ENCODE peak calls at places on chromosomes 5 and 9, in nine cellular contexts. N is Kasumi-1, F is AG09309, S is HEK293T, L is GM23248, J is T-helper 1 cell, P is nucleus accumbens, U is endothelial cell of umbilical vein, K is SW480. Z is an unnamed sample.

GRCh38 chr5:52119768-52120167 is 667.9 kb upstream of the ITGA1 start:
- DNase-seq in F (no peak), L (no peak), K (no peak), J (no peak), S (no peak), P (no peak), U (no peak), N (peak), Z (no peak)

GRCh38 chr5:1692381-1692780 is 107.3 kb downstream of the MRPL36 start:
- DNase-seq in J (no peak), U (no peak), P (no peak), N (no peak), L (no peak), F (no peak), S (no peak), K (no peak), Z (no peak)

GRCh38 chr9:114386886-114387677 is 700 bp downstream of the AKNA start:
- DNase-seq in N (no peak), S (no peak), U (no peak), K (no peak), F (no peak), P (no peak), J (no peak), L (peak), Z (peak)

GRCh38 chr5:672329-673139 is 20.6 kb downstream of the TPPP start:
- DNase-seq in K (peak), F (peak), P (no peak), N (peak), U (peak), J (peak), L (peak), S (peak), Z (peak)

GRCh38 chr5:73909474-73909873 is 283.5 kb downstream of the ARHGEF28 start:
- DNase-seq in K (no peak), L (no peak), U (no peak), J (no peak), F (no peak), P (no peak), S (no peak), N (no peak), Z (no peak)

GRCh38 chr9:16175461-16175860 is 622.6 kb downstream of the CCDC171 start:
- DNase-seq in K (no peak), J (no peak), P (no peak), N (no peak), F (no peak), U (no peak), L (no peak), S (no peak), Z (no peak)

GRCh38 chr9:36637491-36638270 is 65.0 kb downstream of the MELK start:
- DNase-seq in J (no peak), S (no peak), P (no peak), N (peak), F (no peak), U (peak), L (no peak), K (no peak), Z (peak)

GRCh38 chr9:131747352-131747751 is 7.5 kb upstream of the RAPGEF1 start:
- DNase-seq in L (peak), F (peak), U (peak), N (peak), P (no peak), J (no peak), K (peak), S (no peak), Z (peak)

GRCh38 chr5:10513501-10514442 is 50.1 kb upstream of the ANKRD33B start:
- DNase-seq in U (peak), F (peak), L (peak), N (peak), K (peak), J (no peak), P (no peak), S (no peak), Z (no peak)

GRCh38 chr5:3958389-3958788 is 362.8 kb downstream of the IRX1 start:
- DNase-seq in J (no peak), F (no peak), K (no peak), S (no peak), L (no peak), N (no peak), U (no peak), P (no peak), Z (no peak)

GRCh38 chr5:6730407-6730806 is 17.2 kb downstream of the TENT4A start:
- DNase-seq in U (no peak), F (no peak), J (no peak), S (no peak), N (no peak), K (no peak), P (no peak), L (no peak), Z (no peak)

GRCh38 chr5:89470658-89471057 is 587.7 kb upstream of the MEF2C start:
- DNase-seq in L (no peak), F (no peak), S (no peak), P (no peak), U (no peak), J (no peak), K (no peak), N (no peak), Z (no peak)

GRCh38 chr5:55027589-55027988 is 3.5 kb downstream of the GZMK start:
- DNase-seq in P (no peak), U (no peak), F (no peak), L (no peak), S (no peak), J (no peak), N (peak), K (no peak), Z (no peak)

GRCh38 chr5:178460598-178461425 is 129.4 kb downstream of the COL23A1 start:
- DNase-seq in J (no peak), L (peak), P (peak), S (peak), N (peak), U (peak), K (peak), F (no peak), Z (peak)

GRCh38 chr9:126652140-126652558 is 38.4 kb downstream of the LMX1B start:
- DNase-seq in J (no peak), P (no peak), N (no peak), K (no peak), F (no peak), S (no peak), L (no peak), U (no peak), Z (no peak)

GRCh38 chr5:138491669-138492551 is 26.6 kb downstream of the EGR1 start:
- DNase-seq in P (peak), K (peak), U (peak), L (peak), S (peak), J (peak), N (peak), F (peak), Z (peak)

GRCh38 chr9:125985998-125986655 is 239.0 kb downstream of the PBX3 start:
- DNase-seq in L (no peak), J (no peak), F (no peak), N (no peak), U (no peak), P (no peak), S (no peak), K (no peak), Z (no peak)

GRCh38 chr5:157100140-157100679 is 8.6 kb downstream of the HAVCR2 start:
- DNase-seq in S (no peak), N (peak), J (no peak), P (no peak), F (peak), K (no peak), L (peak), U (no peak), Z (peak)

GRCh38 chr5:76457685-76458491 is 54.8 kb downstream of the IQGAP2 start:
- DNase-seq in U (no peak), J (no peak), P (no peak), K (peak), S (no peak), L (no peak), N (no peak), F (no peak), Z (no peak)

GRCh38 chr5:124706729-124707361 is 39.6 kb downstream of the ZNF608 start:
- DNase-seq in U (no peak), P (no peak), L (peak), J (no peak), F (peak), K (no peak), S (peak), N (no peak), Z (peak)

GRCh38 chr5:110105692-110106091 is 416.0 kb downstream of the MAN2A1 start:
- DNase-seq in J (no peak), L (peak), K (no peak), F (peak), U (no peak), N (no peak), S (no peak), P (no peak), Z (no peak)

GRCh38 chr5:167730121-167730520 is 561.3 kb upstream of the WWC1 start:
- DNase-seq in N (no peak), L (peak), S (no peak), K (peak), U (no peak), P (no peak), F (peak), J (no peak), Z (no peak)

GRCh38 chr5:123059455-123059854 is 22.9 kb upstream of the PPIC start:
- DNase-seq in U (no peak), F (no peak), J (no peak), L (no peak), P (no peak), S (no peak), K (no peak), N (no peak), Z (no peak)

GRCh38 chr5:112921031-112921832 is 795 bp downstream of the REEP5 start:
- DNase-seq in U (peak), J (peak), L (peak), K (peak), P (peak), F (no peak), N (peak), S (peak), Z (peak)

GRCh38 chr5:179226696-179227095 is 118.6 kb downstream of the ADAMTS2 start:
- DNase-seq in S (no peak), N (no peak), K (no peak), J (no peak), P (no peak), F (no peak), L (no peak), U (no peak), Z (no peak)

GRCh38 chr9:20640331-20641187 is 18.3 kb upstream of the MLLT3 start:
- DNase-seq in K (peak), U (peak), S (peak), L (peak), P (no peak), J (peak), N (no peak), F (no peak), Z (peak)

GRCh38 chr9:121009657-121010056 is 40.4 kb downstream of the C5 start:
- DNase-seq in J (no peak), P (no peak), K (no peak), L (no peak), N (peak), F (no peak), S (no peak), U (no peak), Z (no peak)

GRCh38 chr9:20754556-20754955 is 70.5 kb downstream of the FOCAD start:
- DNase-seq in N (no peak), S (no peak), J (no peak), L (peak), F (peak), K (no peak), U (no peak), P (no peak), Z (no peak)

GRCh38 chr5:18985397-18985796 is 1002.6 kb downstream of the CDH18 start:
- DNase-seq in P (no peak), K (peak), J (no peak), U (no peak), F (no peak), N (no peak), L (no peak), S (no peak), Z (no peak)

GRCh38 chr5:72106922-72107873 is at the start of gene MAP1B:
- DNase-seq in S (peak), U (peak), P (peak), K (peak), F (no peak), L (peak), N (no peak), J (no peak), Z (no peak)

GRCh38 chr5:38086777-38087176 is 171.6 kb upstream of the EGFLAM start:
- DNase-seq in N (no peak), L (no peak), K (no peak), F (no peak), U (no peak), J (no peak), S (no peak), P (no peak), Z (no peak)

GRCh38 chr5:159727167-159727566 is 189.1 kb upstream of the ADRA1B start:
- DNase-seq in F (no peak), N (no peak), J (no peak), L (no peak), S (no peak), U (no peak), P (no peak), K (no peak), Z (no peak)

GRCh38 chr5:33241826-33242225 is 198.9 kb upstream of the TARS1 start:
- DNase-seq in S (no peak), U (peak), K (no peak), L (no peak), F (no peak), N (peak), J (no peak), P (no peak), Z (no peak)

GRCh38 chr9:20642045-20642444 is 19.7 kb upstream of the MLLT3 start:
- DNase-seq in L (no peak), F (no peak), P (no peak), J (no peak), S (no peak), N (no peak), K (no peak), U (no peak), Z (no peak)

GRCh38 chr5:4511996-4512656 is 628.0 kb upstream of the ADAMTS16 start:
- DNase-seq in P (no peak), L (peak), N (no peak), J (no peak), K (peak), F (no peak), S (peak), U (no peak), Z (no peak)

GRCh38 chr9:130209422-130209821 is 37.2 kb downstream of the NCS1 start:
- DNase-seq in F (no peak), P (no peak), S (no peak), J (no peak), N (no peak), L (no peak), K (no peak), U (no peak), Z (no peak)

GRCh38 chr9:121819511-121820231 is 168.2 kb downstream of the DAB2IP start:
- DNase-seq in F (peak), J (no peak), L (peak), P (no peak), N (peak), K (no peak), U (peak), S (peak), Z (no peak)

GRCh38 chr5:172370648-172371248 is 83.6 kb downstream of the SH3PXD2B start:
- DNase-seq in J (no peak), K (peak), F (no peak), S (no peak), P (no peak), L (peak), N (peak), U (peak), Z (peak)

GRCh38 chr9:6672118-6672517 is 26.6 kb upstream of the GLDC start:
- DNase-seq in L (no peak), P (no peak), J (no peak), U (no peak), S (no peak), F (no peak), K (no peak), N (no peak), Z (no peak)

Z was measured in NAMALWA.